ENCODE peak calls at places on chromosomes 3 and 15, in nine cellular contexts. J, H, L, V, C, O, N, M and F are unnamed samples.

GRCh38 chr3:43089081-43089480 is 16.8 kb downstream of the POMGNT2 start:
- DNase-seq in J (no peak), H (no peak), L (no peak), V (no peak), C (no peak), O (no peak), N (no peak), M (no peak), F (no peak)

GRCh38 chr3:179432021-179432420 is 19.2 kb downstream of the GNB4 start:
- DNase-seq in J (no peak), H (no peak), L (no peak), V (no peak), C (no peak), O (no peak), N (no peak), M (no peak), F (no peak)

GRCh38 chr15:42736178-42736792 is 643 bp downstream of the CDAN1 start:
- DNase-seq in J (peak), H (no peak), L (no peak), V (no peak), C (no peak), O (no peak), N (peak), M (peak), F (no peak)

GRCh38 chr3:63818282-63819150 is 583 bp upstream of the C3orf49 start:
- DNase-seq in J (peak), H (peak), L (peak), V (peak), C (no peak), O (peak), N (peak), M (peak), F (peak)

GRCh38 chr3:137572931-137573330 is 191.2 kb upstream of the SOX14 start:
- DNase-seq in J (no peak), H (no peak), L (no peak), V (no peak), C (no peak), O (no peak), N (no peak), M (no peak), F (no peak)

GRCh38 chr15:101027273-101027901 is 108.2 kb downstream of the LRRK1 start:
- DNase-seq in J (no peak), H (no peak), L (peak), V (no peak), C (no peak), O (no peak), N (no peak), M (no peak), F (no peak)

GRCh38 chr3:34256021-34256420 is 457.6 kb downstream of the PDCD6IP start:
- DNase-seq in J (no peak), H (no peak), L (no peak), V (no peak), C (no peak), O (no peak), N (no peak), M (no peak), F (no peak)

GRCh38 chr15:95853350-95853749 is 477.1 kb upstream of the NR2F2 start:
- DNase-seq in J (no peak), H (no peak), L (no peak), V (no peak), C (no peak), O (no peak), N (no peak), M (no peak), F (no peak)

GRCh38 chr3:58568572-58569286 is 8.5 kb downstream of the FAM107A start:
- DNase-seq in J (peak), H (peak), L (peak), V (peak), C (peak), O (peak), N (peak), M (peak), F (peak)

GRCh38 chr15:38660726-38661125 is 96.1 kb upstream of the RASGRP1 start:
- DNase-seq in J (no peak), H (no peak), L (no peak), V (no peak), C (no peak), O (no peak), N (no peak), M (no peak), F (no peak)